ENCODE peak calls at places on chromosomes 4 and X, in six cellular contexts. C is spleen, U is Peyer's patch, Q is A549, P is IMR-90, S is esophagus squamous epithelium. W is an unnamed sample. For H3K4me1, the result is how much of the 10 kb centered on the place peaks cover.

GRCh38 chrX:132489256-132490085 is 633 bp upstream of the MBNL3 start:
- DNase-seq in C (peak), U (peak), Q (no peak), P (peak), S (no peak), W (peak)

GRCh38 chrX:41472231-41472815 is 25.2 kb downstream of the NYX start:
- DNase-seq in C (no peak), U (no peak), Q (no peak), P (no peak), S (no peak), W (no peak)

GRCh38 chrX:68462197-68462596 is 28.9 kb upstream of the OPHN1 start:
- DNase-seq in C (no peak), U (no peak), Q (no peak), P (peak), S (no peak), W (peak)

GRCh38 chrX:16712116-16712824 is at the start of gene CTPS2:
- DNase-seq in C (peak), U (peak), Q (peak), P (peak), S (no peak), W (peak)

GRCh38 chr4:78336093-78336943 is 215.3 kb upstream of the ANXA3 start:
- DNase-seq in C (no peak), U (no peak), Q (no peak), P (peak), S (no peak), W (no peak)

GRCh38 chr4:177530561-177530960 is 88.3 kb upstream of the AGA start:
- DNase-seq in C (no peak), U (no peak), Q (no peak), P (no peak), S (no peak), W (no peak)

GRCh38 chr4:177381762-177382310 is 60.4 kb downstream of the AGA start:
- DNase-seq in C (no peak), U (no peak), Q (no peak), P (no peak), S (no peak), W (peak)

GRCh38 chrX:17525266-17525665 is 150.3 kb downstream of the NHS start:
- DNase-seq in C (no peak), U (no peak), Q (no peak), P (peak), S (no peak), W (no peak)

GRCh38 chrX:41304178-41304577 is 29.8 kb upstream of the DDX3X start:
- DNase-seq in C (no peak), U (no peak), Q (no peak), P (no peak), S (no peak), W (no peak)

GRCh38 chr4:6472387-6473263 is at the start of gene PPP2R2C:
- DNase-seq in C (peak), U (peak), Q (peak), P (no peak), S (no peak), W (no peak)

GRCh38 chr4:131649227-131649626 is 1499.9 kb upstream of the PCDH10 start:
- DNase-seq in C (no peak), U (no peak), Q (no peak), P (no peak), S (no peak), W (no peak)

GRCh38 chrX:112840382-112841113 is at the start of gene AMOT:
- DNase-seq in C (peak), U (peak), Q (peak), P (peak), S (no peak), W (peak)

GRCh38 chrX:45822124-45822523 is 621.4 kb upstream of the DIPK2B start:
- DNase-seq in C (no peak), U (no peak), Q (no peak), P (no peak), S (no peak), W (no peak)

GRCh38 chr4:117793786-117794369 is 240.4 kb upstream of the NDST3 start:
- DNase-seq in C (no peak), U (no peak), Q (no peak), P (no peak), S (no peak), W (no peak)

GRCh38 chr4:178633263-178633662 is 1191.0 kb upstream of the AGA start:
- DNase-seq in C (no peak), U (no peak), Q (no peak), P (no peak), S (no peak), W (no peak)

GRCh38 chr4:66571145-66571544 is 900.9 kb upstream of the EPHA5 start:
- DNase-seq in C (no peak), U (no peak), Q (no peak), P (no peak), S (no peak), W (no peak)

GRCh38 chr4:139436122-139436521 is 17.8 kb upstream of the RAB33B start:
- DNase-seq in C (peak), U (no peak), Q (no peak), P (no peak), S (no peak), W (no peak)

GRCh38 chr4:99887837-99888236 is 6.4 kb downstream of the LAMTOR3 start:
- DNase-seq in C (no peak), U (no peak), Q (no peak), P (peak), S (no peak), W (no peak)

GRCh38 chr4:109665783-109666455 is 37.3 kb downstream of the CASP6 start:
- DNase-seq in C (no peak), U (no peak), Q (no peak), P (no peak), S (no peak), W (no peak)

GRCh38 chr4:56786955-56787354 is 34.5 kb downstream of the SPINK2 start:
- DNase-seq in C (no peak), U (peak), Q (no peak), P (peak), S (no peak), W (peak)

GRCh38 chr4:10115657-10116624 is 658 bp downstream of the WDR1 start:
- DNase-seq in C (peak), U (peak), Q (peak), P (no peak), S (peak), W (peak)

GRCh38 chr4:8108261-8108660 is 50.4 kb downstream of the ABLIM2 start:
- DNase-seq in C (no peak), U (peak), Q (no peak), P (no peak), S (no peak), W (no peak)

GRCh38 chr4:82017680-82018079 is 356.1 kb downstream of the HNRNPD start:
- DNase-seq in C (no peak), U (no peak), Q (peak), P (peak), S (no peak), W (no peak)

DNA sequence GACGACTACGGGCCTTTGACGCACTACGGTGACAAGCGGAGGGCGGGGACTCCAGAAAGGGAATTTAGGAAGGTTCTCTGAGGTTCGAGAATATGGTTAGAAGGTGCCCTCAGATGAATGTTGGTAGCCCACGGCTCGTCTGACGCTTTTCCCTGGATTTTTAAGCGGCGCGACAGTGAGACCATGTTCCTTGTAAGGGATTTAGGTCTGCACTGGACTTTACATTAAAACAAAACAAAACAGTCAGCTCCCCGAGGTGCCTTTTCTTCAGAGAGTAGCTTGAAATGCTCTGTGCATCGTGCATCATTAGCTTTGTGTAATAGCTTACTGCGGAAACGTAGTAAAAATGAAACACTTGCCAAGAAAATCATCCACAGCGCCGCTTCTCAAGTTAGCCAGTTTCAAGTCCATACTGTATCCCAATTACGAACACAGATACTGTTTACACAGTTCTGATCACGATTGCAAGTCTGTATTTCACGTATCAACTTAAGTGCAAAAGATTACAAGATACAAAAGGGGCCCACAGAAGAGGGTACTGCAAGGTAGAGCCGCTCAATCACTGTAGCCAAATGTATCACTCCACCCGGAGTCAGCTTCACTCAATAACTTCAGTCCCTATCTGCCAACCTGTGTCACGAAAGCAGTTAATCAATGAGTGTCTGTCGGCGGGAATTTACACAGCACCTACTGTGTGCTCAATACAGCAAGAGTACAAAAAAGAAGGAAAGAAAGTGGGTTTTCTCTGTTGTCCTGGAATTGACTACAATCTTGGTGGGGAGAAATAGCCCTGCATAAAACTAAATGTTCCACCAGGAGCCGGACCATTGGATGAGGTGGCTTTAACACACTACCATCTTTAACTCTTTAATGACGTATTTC is 525 bp upstream of the NKRF start:
- DNase-seq in C (no peak), U (no peak), Q (no peak), P (peak), S (no peak), W (no peak)
- TF ChIP-seq POLR2A in C (no peak), U (no peak), Q (no peak), P (peak), S (no peak), W (no peak)

GRCh38 chr4:54054501-54054900 is 9.9 kb downstream of the CHIC2 start:
- DNase-seq in C (no peak), U (no peak), Q (no peak), P (no peak), S (no peak), W (no peak)

GRCh38 chr4:54058171-54058570 is 6.2 kb downstream of the CHIC2 start:
- DNase-seq in C (no peak), U (no peak), Q (no peak), P (no peak), S (no peak), W (no peak)

GRCh38 chr4:54056360-54056759 is 8.0 kb downstream of the CHIC2 start:
- DNase-seq in C (no peak), U (no peak), Q (no peak), P (no peak), S (no peak), W (no peak)

GRCh38 chr4:54050214-54050904 is 14.0 kb downstream of the CHIC2 start:
- DNase-seq in C (no peak), U (no peak), Q (no peak), P (peak), S (no peak), W (no peak)

GRCh38 chr4:54055494-54055893 is 8.9 kb downstream of the CHIC2 start:
- DNase-seq in C (no peak), U (no peak), Q (no peak), P (no peak), S (no peak), W (no peak)
- H3K4me1 ChIP-seq in C (under half), U (under half), Q (under half), P (under half), S (under half), W (half or more)

GRCh38 chrX:48737213-48737938 is 24.2 kb upstream of the GLOD5 start:
- DNase-seq in C (peak), U (peak), Q (peak), P (peak), S (peak), W (peak)
- TF ChIP-seq POLR2A in C (no peak), U (peak), Q (peak), P (peak), S (no peak), W (no peak)

GRCh38 chr4:112288455-112288854 is 2.8 kb upstream of the TIFA start:
- DNase-seq in C (no peak), U (no peak), Q (no peak), P (no peak), S (no peak), W (no peak)
- H3K4me1 ChIP-seq in C (under half), U (under half), Q (under half), P (under half), S (under half), W (under half)

DNA sequence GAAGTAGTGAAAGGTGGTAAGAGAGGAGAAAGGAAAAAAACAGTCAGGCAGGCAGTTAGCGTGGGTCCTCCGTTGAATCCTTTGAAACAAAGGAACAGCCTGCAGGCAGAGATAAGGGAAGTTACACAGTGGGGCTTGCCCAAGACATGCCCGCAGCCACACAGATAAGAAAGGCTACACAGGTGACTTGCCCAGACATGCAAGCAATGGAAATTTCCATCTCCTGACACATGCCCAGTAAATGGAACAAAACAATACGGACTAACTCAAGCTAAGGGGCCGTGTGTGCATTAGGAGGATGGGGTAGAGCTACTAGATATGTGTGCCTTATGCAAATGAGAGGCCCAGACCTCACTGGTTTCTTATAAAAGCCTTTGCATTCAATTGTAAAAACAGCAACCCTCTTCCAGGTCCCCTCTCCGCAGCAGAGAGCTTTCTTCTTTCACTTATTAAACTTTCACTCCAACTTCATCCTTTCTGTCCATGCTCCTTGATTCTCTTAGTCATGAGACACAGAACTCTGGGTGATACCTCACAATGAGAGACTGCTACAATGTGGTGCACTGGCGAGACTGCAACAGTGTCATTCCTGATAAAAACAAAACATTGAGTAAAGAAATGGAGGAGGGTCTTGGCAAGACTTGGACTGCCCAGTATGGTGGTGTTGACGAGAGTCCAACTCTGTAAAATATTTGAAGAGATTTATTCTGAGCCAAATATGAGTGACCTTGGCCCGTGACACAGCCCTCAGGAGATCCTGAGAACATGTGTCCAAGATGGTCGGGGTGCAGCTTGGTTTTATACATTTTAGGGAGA is 997.4 kb upstream of the PRKX start:
- DNase-seq in C (no peak), U (no peak), Q (no peak), P (no peak), S (no peak), W (no peak)
- TF ChIP-seq POLR2A in C (no peak), U (no peak), Q (no peak), P (no peak), S (no peak), W (no peak)

GRCh38 chr4:3867403-3868100 is 101.4 kb downstream of the ADRA2C start:
- DNase-seq in C (peak), U (peak), Q (no peak), P (no peak), S (no peak), W (no peak)

GRCh38 chr4:3870567-3870962 is 104.4 kb downstream of the ADRA2C start:
- DNase-seq in C (peak), U (peak), Q (no peak), P (no peak), S (no peak), W (no peak)

GRCh38 chr4:3869661-3870566 is 103.7 kb downstream of the ADRA2C start:
- DNase-seq in C (peak), U (peak), Q (no peak), P (no peak), S (no peak), W (no peak)

GRCh38 chr4:3868146-3868840 is 102.1 kb downstream of the ADRA2C start:
- DNase-seq in C (peak), U (peak), Q (no peak), P (peak), S (no peak), W (no peak)

DNA sequence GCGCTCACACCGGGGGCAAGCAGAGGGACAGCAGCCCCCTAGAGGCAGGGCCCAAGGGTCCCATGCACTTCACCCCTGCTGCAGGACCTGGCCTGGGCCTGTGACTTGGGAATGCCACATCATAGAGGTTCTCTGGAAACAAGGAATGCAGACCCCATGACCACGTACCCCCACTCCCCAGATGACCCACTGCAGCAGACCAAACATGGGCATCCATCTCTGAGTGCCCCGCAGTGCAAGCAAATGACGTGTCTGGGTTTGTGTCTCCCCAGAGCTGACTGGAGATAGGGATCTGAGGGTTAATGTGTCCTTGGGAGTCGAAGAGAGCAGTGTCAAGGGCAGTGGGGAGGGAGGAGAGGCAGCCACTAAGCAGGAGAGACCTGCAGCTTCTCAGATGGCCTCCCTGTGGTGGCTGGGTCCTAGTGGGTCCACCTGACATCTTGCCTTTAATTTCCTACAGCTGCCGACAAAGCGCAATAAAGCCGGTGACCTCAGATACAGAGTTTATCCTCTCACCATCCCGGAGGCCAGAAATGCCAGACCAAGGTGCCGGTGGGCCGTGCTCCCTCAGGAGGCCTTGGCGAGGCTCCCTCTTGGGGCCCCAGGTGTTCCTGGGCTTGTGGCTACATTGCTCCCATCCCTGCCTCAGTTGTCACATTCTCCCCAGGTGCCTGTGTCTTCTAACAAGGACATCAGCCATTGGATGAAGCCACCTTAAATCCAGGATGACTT is 102.8 kb downstream of the ADRA2C start:
- DNase-seq in C (peak), U (peak), Q (no peak), P (no peak), S (no peak), W (no peak)
- H3K4me1 ChIP-seq in C (under half), U (under half), Q (under half), P (under half), S (under half), W (under half)

W was measured in heart left ventricle.